ENCODE peak calls at places on chromosome 14, in ten cellular contexts. E is NCI-H2029 treated with DMSO at 0.1 percent for 48 hours; Q is activated CD4-positive, alpha-beta T cell treated with anti-CD3 and anti-CD28 coated beads, Interleukin-2, amount 10 ng/mL, durations not matched to agents 7 days and 5 days; A is CD4-positive, alpha-beta T cell; M is iris pigment epithelial cell; N is HCT116; V is iPS-NIHi11; S is NCI-H1105; I is adrenal gland; X is GM12892. K is an unnamed sample.

GRCh38 chr14:95156153-95156764 is 1.1 kb downstream of the DICER1 start:
- DNase-seq in E (no peak), Q (no peak), A (no peak), M (peak; percentile 33), N (no peak), V (no peak), S (no peak), I (no peak), X (no peak), K (peak; percentile 68)

GRCh38 chr14:103343905-103344797 is 10.1 kb downstream of the EIF5 start:
- DNase-seq in E (no peak), Q (no peak), A (no peak), M (no peak), N (no peak), V (no peak), S (no peak), I (no peak), X (no peak), K (no peak)

GRCh38 chr14:69896080-69896479 is 16.9 kb downstream of the SMOC1 start:
- DNase-seq in E (no peak), Q (no peak), A (no peak), M (no peak), N (no peak), V (no peak), S (no peak), I (no peak), X (no peak), K (no peak)

GRCh38 chr14:79279645-79280399 is 931.5 kb downstream of the DIO2 start:
- DNase-seq in E (no peak), Q (no peak), A (no peak), M (no peak), N (no peak), V (no peak), S (peak; percentile 30), I (no peak), X (no peak), K (peak; percentile 59)

GRCh38 chr14:51860164-51860835 is at the start of gene GNG2:
- DNase-seq in E (peak; percentile 19), Q (peak; percentile 90), A (peak; percentile 81), M (peak; percentile 91), N (no peak), V (peak; percentile 52), S (peak; percentile 82), I (peak; percentile 92), X (peak; percentile 56), K (peak; percentile 88)

GRCh38 chr14:94770815-94771190 is 890 bp upstream of the GSC start:
- DNase-seq in E (no peak), Q (no peak), A (no peak), M (no peak), N (no peak), V (no peak), S (no peak), I (no peak), X (no peak), K (no peak)

GRCh38 chr14:93005838-93006237 is 82.9 kb downstream of the CHGA start:
- DNase-seq in E (no peak), Q (no peak), A (no peak), M (no peak), N (no peak), V (no peak), S (no peak), I (no peak), X (no peak), K (no peak)

GRCh38 chr14:105299654-105300541 is 903 bp downstream of the BRF1 start:
- DNase-seq in E (no peak), Q (peak; percentile 24), A (no peak), M (no peak), N (no peak), V (no peak), S (no peak), I (peak; percentile 70), X (no peak), K (no peak)

GRCh38 chr14:100573009-100573756 is 14.0 kb downstream of the BEGAIN start:
- DNase-seq in E (no peak), Q (no peak), A (no peak), M (no peak), N (no peak), V (peak; percentile 92), S (no peak), I (no peak), X (no peak), K (no peak)